ENCODE peak calls at places on chromosomes 5 and 9, in four cellular contexts. O is spleen, T is fibroblast of lung, R is IMR-90. F is an unnamed sample.

GRCh38 chr5:150320048-150320555 is 17.4 kb upstream of the ARSI start:
- DNase-seq in O (no peak), T (peak; percentile 93), R (peak; percentile 78), F (peak; percentile 100)

GRCh38 chr9:131629827-131630205 is 84.5 kb downstream of the PRRT1B start:
- DNase-seq in O (no peak), T (no peak), R (no peak), F (no peak)

GRCh38 chr5:96050273-96050880 is 88.7 kb upstream of the ELL2 start:
- DNase-seq in O (no peak), T (no peak), R (no peak), F (no peak)

GRCh38 chr5:97111004-97111403 is 31.4 kb downstream of the LIX1 start:
- DNase-seq in O (no peak), T (no peak), R (no peak), F (no peak)

GRCh38 chr5:94442971-94443370 is 175.4 kb downstream of the KIAA0825 start:
- DNase-seq in O (no peak), T (peak; percentile 50), R (peak; percentile 7), F (no peak)

GRCh38 chr5:71836547-71837112 is 117.6 kb downstream of the CARTPT start:
- DNase-seq in O (no peak), T (no peak), R (no peak), F (peak; percentile 12)

GRCh38 chr5:154483654-154484392 is 5.8 kb upstream of the HAND1 start:
- DNase-seq in O (peak; percentile 61), T (no peak), R (no peak), F (no peak)

GRCh38 chr9:85223506-85224108 is 518.1 kb downstream of the AGTPBP1 start:
- DNase-seq in O (no peak), T (no peak), R (no peak), F (no peak)

GRCh38 chr9:110115868-110116542 is 92.0 kb downstream of the C9orf152 start:
- DNase-seq in O (no peak), T (peak; percentile 95), R (peak; percentile 91), F (no peak)

GRCh38 chr5:66871651-66872050 is 275.5 kb downstream of the MAST4 start:
- DNase-seq in O (no peak), T (no peak), R (no peak), F (no peak)

GRCh38 chr5:157182143-157182757 is 1.6 kb downstream of the ITK start:
- DNase-seq in O (no peak), T (no peak), R (no peak), F (no peak)

GRCh38 chr5:103847060-103847459 is 284.5 kb upstream of the NUDT12 start:
- DNase-seq in O (no peak), T (peak; percentile 9), R (peak; percentile 65), F (no peak)

GRCh38 chr9:10843151-10843550 is 230.3 kb upstream of the PTPRD start:
- DNase-seq in O (no peak), T (no peak), R (no peak), F (peak; percentile 89)

GRCh38 chr5:91277093-91277626 is 106.0 kb downstream of the ARRDC3 start:
- DNase-seq in O (no peak), T (no peak), R (no peak), F (no peak)

GRCh38 chr9:75803130-75803529 is 87.3 kb upstream of the PCSK5 start:
- DNase-seq in O (no peak), T (peak; percentile 44), R (no peak), F (peak; percentile 62)

GRCh38 chr5:15943487-15943886 is 236.1 kb downstream of the MARCHF11 start:
- DNase-seq in O (no peak), T (peak; percentile 60), R (peak; percentile 75), F (no peak)

GRCh38 chr9:90915693-90916092 is 114.1 kb downstream of the SYK start:
- DNase-seq in O (peak; percentile 74), T (peak; percentile 46), R (peak; percentile 37), F (no peak)

GRCh38 chr9:116102596-116102995 is 51.0 kb upstream of the PAPPA start:
- DNase-seq in O (no peak), T (no peak), R (no peak), F (no peak)

GRCh38 chr9:91177081-91177480 is 184.6 kb downstream of the AUH start:
- DNase-seq in O (peak; percentile 23), T (no peak), R (no peak), F (no peak)

GRCh38 chr9:133729646-133730281 is 8.4 kb downstream of the SARDH start:
- DNase-seq in O (no peak), T (no peak), R (no peak), F (no peak)

GRCh38 chr9:77594963-77595362 is 53.2 kb downstream of the GNA14 start:
- DNase-seq in O (no peak), T (no peak), R (no peak), F (no peak)

GRCh38 chr5:179836225-179837019 is 15.7 kb downstream of the SQSTM1 start:
- DNase-seq in O (peak; percentile 81), T (peak; percentile 70), R (peak; percentile 52), F (no peak)

GRCh38 chr5:65022932-65023331 is 254.2 kb downstream of the CWC27 start:
- DNase-seq in O (no peak), T (no peak), R (no peak), F (no peak)

GRCh38 chr9:99076483-99077171 is 28.3 kb upstream of the TGFBR1 start:
- DNase-seq in O (peak; percentile 88), T (no peak), R (no peak), F (no peak)

GRCh38 chr5:154189256-154189818 is 1.2 kb upstream of the GALNT10 start:
- DNase-seq in O (peak; percentile 88), T (no peak), R (no peak), F (no peak)

GRCh38 chr9:93698140-93698908 is 121.9 kb downstream of the PHF2 start:
- DNase-seq in O (peak; percentile 62), T (no peak), R (no peak), F (no peak)

DNA sequence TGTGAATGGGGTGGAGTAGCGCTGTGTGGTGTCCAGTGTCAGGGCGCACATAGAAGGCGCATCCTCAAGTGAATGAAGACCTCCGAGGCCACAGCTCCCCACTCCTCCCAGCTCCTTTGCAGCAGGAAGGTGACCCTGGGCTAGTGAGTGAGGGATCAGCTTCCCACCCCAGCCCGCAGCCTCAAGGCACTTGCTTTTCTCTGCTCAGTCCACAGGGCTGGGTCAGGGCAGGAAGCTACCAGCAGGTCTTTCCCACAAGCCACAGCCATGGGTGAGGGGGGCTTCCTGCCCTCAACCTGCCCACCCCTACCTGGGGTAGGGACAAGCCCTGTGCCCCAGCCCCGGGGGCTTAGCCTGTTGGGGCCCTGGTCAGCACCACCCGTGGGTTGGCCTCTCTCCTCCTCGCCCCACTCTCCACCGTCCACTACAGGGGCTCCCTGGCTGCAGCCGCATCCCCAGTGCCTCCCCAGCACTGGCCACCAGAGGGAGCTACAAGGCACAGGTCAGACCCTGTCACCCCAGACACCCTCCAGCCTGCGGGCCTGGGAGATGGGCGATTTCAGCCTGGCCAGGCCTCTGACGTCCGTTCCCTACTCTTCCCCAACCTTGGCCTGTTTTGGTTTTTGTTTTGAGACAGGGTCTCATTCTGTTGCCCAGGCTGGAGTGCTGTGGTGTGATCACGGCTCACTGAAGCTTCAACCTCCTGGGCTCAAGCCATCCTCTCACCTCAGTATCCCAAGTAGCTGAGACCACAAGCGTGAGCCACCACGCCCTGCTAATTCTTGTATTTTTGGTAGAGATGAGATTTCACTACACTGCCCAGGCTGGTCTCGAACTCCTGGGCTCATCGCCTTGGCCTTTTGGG is 1.3 kb upstream of the ABCA2 start:
- DNase-seq in O (peak; percentile 95), T (peak; percentile 41), R (peak; percentile 36), F (no peak)
- H3K4me3 ChIP-seq in O (peak overlapping the region; percentile 60), T (no peak overlapping the region), R (no peak overlapping the region), F (peak overlapping the region; percentile 55)

DNA sequence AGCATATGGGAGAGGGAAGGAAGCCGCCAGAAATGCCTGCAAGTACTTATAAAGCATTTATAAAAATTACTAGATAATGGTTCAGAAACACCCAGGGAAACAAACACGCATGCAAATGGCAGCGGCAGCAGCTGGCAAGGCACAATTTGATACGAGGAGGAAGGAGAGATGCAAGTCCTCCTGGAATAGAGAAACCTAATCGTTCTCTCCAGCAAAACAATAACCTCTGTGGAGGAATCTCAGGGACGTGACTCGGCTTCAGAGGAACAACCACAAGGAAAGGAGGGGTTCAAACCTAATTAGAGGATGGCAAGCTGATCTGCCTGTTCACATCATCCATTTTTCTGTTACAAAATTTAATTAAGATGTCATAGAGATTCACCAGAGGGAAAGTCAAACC is 8.8 kb downstream of the TTLL11 start:
- DNase-seq in O (no peak), T (no peak), R (no peak), F (no peak)
- H3K4me3 ChIP-seq in O (no peak overlapping the region), T (no peak overlapping the region), R (no peak overlapping the region), F (no peak overlapping the region)

GRCh38 chr9:128404579-128404978 is 16.1 kb upstream of the CERCAM start:
- DNase-seq in O (no peak), T (no peak), R (no peak), F (no peak)

GRCh38 chr9:128405077-128405779 is 15.4 kb upstream of the CERCAM start:
- DNase-seq in O (no peak), T (no peak), R (no peak), F (no peak)

GRCh38 chr9:128406848-128407391 is 13.7 kb upstream of the CERCAM start:
- DNase-seq in O (no peak), T (peak; percentile 29), R (peak; percentile 50), F (no peak)

GRCh38 chr9:128408963-128409431 is 11.7 kb upstream of the CERCAM start:
- DNase-seq in O (no peak), T (no peak), R (no peak), F (no peak)

DNA sequence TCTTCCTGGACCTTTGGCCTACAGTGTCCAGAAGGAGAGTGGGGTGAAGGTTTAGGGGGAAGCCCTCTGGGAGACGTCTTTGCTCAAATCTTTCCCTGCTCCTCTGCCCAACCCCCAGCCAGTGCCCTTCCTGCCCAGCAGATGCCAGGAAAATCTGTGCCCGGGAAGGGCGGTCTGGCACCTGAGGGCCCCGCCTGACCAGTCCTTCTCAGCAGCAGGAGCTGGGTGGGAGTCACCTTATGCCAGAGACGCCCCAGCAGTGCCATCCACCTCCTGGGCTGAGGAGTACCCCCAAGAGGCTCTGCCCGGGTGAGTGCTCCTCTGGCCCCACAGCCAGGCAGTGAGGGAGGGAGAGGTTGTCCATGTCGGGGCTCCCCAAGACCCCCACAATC is 14.9 kb upstream of the CERCAM start:
- DNase-seq in O (no peak), T (no peak), R (no peak), F (no peak)
- H3K4me3 ChIP-seq in O (no peak overlapping the region), T (no peak overlapping the region), R (no peak overlapping the region), F (no peak overlapping the region)

DNA sequence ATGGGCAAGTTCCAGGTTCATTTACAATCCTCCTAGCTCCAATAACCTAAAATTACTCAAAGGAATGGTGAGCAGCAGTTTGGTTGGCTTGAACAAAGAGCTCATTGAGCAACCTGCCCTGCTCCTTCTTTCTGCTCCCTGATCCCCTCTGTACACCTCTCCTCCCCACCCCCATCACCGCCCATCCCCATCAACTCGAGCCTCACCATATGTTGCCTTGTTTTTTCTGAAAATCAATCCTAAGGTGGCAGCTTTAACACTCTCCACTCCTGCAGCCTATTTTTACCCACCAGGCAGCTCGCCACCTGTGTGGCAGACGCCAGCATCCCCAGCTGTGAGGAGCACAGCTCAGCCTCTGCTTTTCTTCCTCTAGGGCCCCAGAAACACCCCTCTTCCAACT is 533.4 kb upstream of the BRINP1 start:
- DNase-seq in O (no peak), T (no peak), R (no peak), F (no peak)
- H3K4me3 ChIP-seq in O (no peak overlapping the region), T (no peak overlapping the region), R (no peak overlapping the region), F (no peak overlapping the region)

DNA sequence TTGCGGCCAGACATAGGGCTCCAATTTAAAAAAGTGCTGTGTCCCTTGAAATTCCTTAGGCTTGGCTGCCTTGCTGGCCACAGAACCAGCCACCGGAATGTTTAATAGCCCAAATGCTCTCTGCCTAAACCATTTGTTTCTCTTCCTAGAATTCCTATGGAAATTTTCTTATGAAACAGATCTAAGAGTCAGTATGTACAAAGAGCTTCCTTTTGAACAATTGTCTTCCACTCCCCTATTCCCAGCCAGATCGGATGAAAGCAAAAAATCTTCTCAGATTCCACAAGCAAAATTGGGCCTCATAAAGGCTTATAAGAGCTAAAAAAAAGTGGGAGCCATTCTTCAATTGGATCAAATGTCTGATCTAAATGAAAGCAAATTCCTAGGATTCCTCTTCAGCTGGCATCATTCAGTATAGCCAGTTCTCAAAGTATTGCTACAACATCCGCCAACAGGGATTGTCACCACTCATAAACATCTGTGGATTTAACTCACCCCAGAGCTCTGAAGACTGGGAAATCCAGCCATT is 104.3 kb downstream of the CEMIP2 start:
- DNase-seq in O (no peak), T (peak; percentile 21), R (no peak), F (peak; percentile 52)
- H3K4me3 ChIP-seq in O (no peak overlapping the region), T (no peak overlapping the region), R (no peak overlapping the region), F (no peak overlapping the region)

F was measured in retinal pigment epithelial cell.